ENCODE peak calls at places on chromosomes 16 and 17, in eight cellular contexts. L is caudate nucleus; J is uterus; E is smooth muscle cell of the brain vasculature; S is C1 segment of cervical spinal cord; I is stimulated activated CD8-positive, alpha-beta memory T cell treated with anti-CD3 and anti-CD28 coated beads, Interleukin-12 subunit alpha, Interleukin-12 subunit beta, amount 100 ng/mL, for 4 hours; Z is NCI-H1105; K is posterior cingulate gyrus. T is an unnamed sample.

GRCh38 chr17:41678907-41679739 is 9.6 kb upstream of the EIF1 start:
- DNase-seq in E (no peak), S (no peak), J (no peak), L (no peak), Z (no peak), I (no peak), K (no peak), T (no peak)

GRCh38 chr17:3972281-3972731 is 8.1 kb upstream of the ATP2A3 start:
- DNase-seq in J (no peak), Z (no peak), E (no peak), S (no peak), I (no peak), L (no peak), K (peak; percentile 50), T (no peak)

GRCh38 chr16:57893559-57894389 is 77.2 kb downstream of the CNGB1 start:
- DNase-seq in Z (no peak), J (no peak), E (no peak), I (no peak), S (no peak), L (no peak), K (no peak), T (no peak)

GRCh38 chr16:86396918-86397317 is 113.4 kb upstream of the FOXF1 start:
- DNase-seq in K (peak; percentile 66), J (peak; percentile 56), E (no peak), S (no peak), I (no peak), Z (no peak), L (no peak), T (no peak)

GRCh38 chr17:40468560-40468959 is 25.3 kb downstream of the IGFBP4 start:
- DNase-seq in Z (no peak), J (no peak), L (no peak), E (no peak), I (no peak), S (no peak), K (no peak), T (no peak)

GRCh38 chr16:89567656-89568594 is 7.4 kb downstream of the RPL13 start:
- DNase-seq in S (no peak), I (no peak), J (no peak), L (no peak), Z (no peak), K (peak; percentile 76), E (no peak), T (no peak)

GRCh38 chr16:80836846-80837245 is 32.4 kb upstream of the CDYL2 start:
- DNase-seq in S (no peak), J (no peak), Z (no peak), K (no peak), L (no peak), E (no peak), I (no peak), T (no peak)

GRCh38 chr17:78933025-78933958 is 8.1 kb upstream of the TIMP2 start:
- DNase-seq in L (no peak), I (peak; percentile 21), Z (no peak), E (peak; percentile 83), S (no peak), K (no peak), J (peak; percentile 56), T (no peak)

GRCh38 chr17:17922198-17922901 is 49.9 kb downstream of the TOM1L2 start:
- DNase-seq in K (no peak), L (no peak), E (no peak), J (peak; percentile 8), I (no peak), S (no peak), Z (no peak), T (no peak)

GRCh38 chr17:42288985-42289862 is 926 bp downstream of the STAT5A start:
- DNase-seq in J (peak; percentile 38), L (no peak), E (no peak), K (peak; percentile 81), Z (peak; percentile 28), I (peak; percentile 45), S (no peak), T (no peak)

GRCh38 chr17:5788266-5788900 is 204.1 kb upstream of the NLRP1 start:
- DNase-seq in Z (no peak), S (no peak), L (no peak), J (no peak), K (no peak), E (no peak), I (no peak), T (no peak)

GRCh38 chr16:31113420-31114124 is 3.9 kb upstream of the KAT8 start:
- DNase-seq in E (no peak), I (no peak), Z (no peak), J (no peak), K (no peak), S (no peak), L (no peak), T (no peak)

GRCh38 chr17:1865252-1866037 is 35.6 kb downstream of the RPA1 start:
- DNase-seq in K (no peak), L (no peak), I (no peak), Z (no peak), J (no peak), S (no peak), E (peak; percentile 9), T (no peak)

GRCh38 chr17:30222741-30223175 is 12.7 kb downstream of the SLC6A4 start:
- DNase-seq in E (no peak), Z (no peak), I (no peak), S (no peak), K (no peak), L (no peak), J (no peak), T (no peak)

GRCh38 chr16:521381-522210 is 5.9 kb upstream of the CAPN15 start:
- DNase-seq in J (no peak), L (no peak), Z (no peak), K (no peak), E (no peak), S (no peak), I (no peak), T (no peak)

GRCh38 chr16:49608095-49608494 is 234.5 kb downstream of the C16orf78 start:
- DNase-seq in L (no peak), E (no peak), Z (peak; percentile 12), S (no peak), J (no peak), I (no peak), K (no peak), T (no peak)

GRCh38 chr16:86909359-86910145 is 331.2 kb downstream of the FOXL1 start:
- DNase-seq in Z (no peak), J (no peak), E (no peak), K (no peak), L (no peak), I (no peak), S (no peak), T (no peak)

GRCh38 chr17:71176315-71176714 is 944.5 kb upstream of the SOX9 start:
- DNase-seq in K (no peak), Z (no peak), J (no peak), E (no peak), I (no peak), L (no peak), S (no peak), T (no peak)

GRCh38 chr16:72066747-72067146 is 3.7 kb downstream of the HPR start:
- DNase-seq in E (peak; percentile 12), K (no peak), J (no peak), Z (peak; percentile 2), I (no peak), S (peak; percentile 17), L (no peak), T (no peak)

GRCh38 chr16:65531475-65531874 is 409.6 kb upstream of the CDH11 start:
- DNase-seq in J (no peak), Z (no peak), I (no peak), S (no peak), L (no peak), E (no peak), K (no peak), T (no peak)

GRCh38 chr17:65902165-65902564 is 289.8 kb downstream of the CEP112 start:
- DNase-seq in E (no peak), S (no peak), J (no peak), L (no peak), K (no peak), I (no peak), Z (no peak), T (no peak)

GRCh38 chr16:35713762-35714650 is 2254.6 kb downstream of the TP53TG3F start:
- DNase-seq in S (no peak), Z (no peak), E (no peak), J (no peak), I (no peak), L (no peak), K (no peak), T (no peak)

GRCh38 chr17:83203073-83203471 is 123.7 kb downstream of the METRNL start:
- DNase-seq in E (peak; percentile 80), I (no peak), S (no peak), K (peak; percentile 75), J (peak; percentile 42), L (no peak), Z (no peak), T (no peak)

GRCh38 chr16:1183235-1183907 is 30.5 kb downstream of the CACNA1H start:
- DNase-seq in L (peak; percentile 36), K (peak; percentile 93), Z (no peak), I (no peak), E (peak; percentile 17), J (peak; percentile 83), S (no peak), T (no peak)

GRCh38 chr16:50251375-50252081 is 14.8 kb upstream of the ADCY7 start:
- DNase-seq in J (no peak), Z (no peak), L (no peak), S (no peak), E (no peak), K (no peak), I (no peak), T (peak; percentile 32)

GRCh38 chr17:40598928-40599627 is 33.8 kb upstream of the CCR7 start:
- DNase-seq in J (peak; percentile 32), S (no peak), L (no peak), Z (no peak), K (no peak), E (peak; percentile 21), I (no peak), T (no peak)

GRCh38 chr16:68359398-68360191 is 48.8 kb downstream of the PRMT7 start:
- DNase-seq in K (peak; percentile 65), L (no peak), J (no peak), E (no peak), S (no peak), Z (no peak), I (no peak), T (no peak)

GRCh38 chr17:17125136-17126084 is 80.7 kb downstream of the PLD6 start:
- DNase-seq in Z (no peak), I (no peak), E (no peak), K (peak; percentile 63), S (no peak), J (no peak), L (no peak), T (no peak)

GRCh38 chr16:10979717-10980601 is 35.6 kb downstream of the CLEC16A start:
- DNase-seq in J (peak; percentile 78), K (peak; percentile 86), S (peak; percentile 30), Z (no peak), L (peak; percentile 11), I (no peak), E (no peak), T (no peak)

GRCh38 chr17:44039829-44040635 is 25.3 kb upstream of the TMEM101 start:
- DNase-seq in J (no peak), Z (no peak), S (no peak), K (no peak), I (no peak), L (no peak), E (no peak), T (no peak)

GRCh38 chr16:10949424-10949970 is 5.1 kb downstream of the CLEC16A start:
- DNase-seq in S (peak; percentile 24), J (no peak), I (no peak), Z (no peak), K (no peak), L (no peak), E (no peak), T (no peak)

GRCh38 chr17:76207670-76208069 is 32.6 kb downstream of the RNF157 start:
- DNase-seq in L (no peak), K (no peak), J (no peak), E (no peak), S (no peak), I (no peak), Z (no peak), T (no peak)

GRCh38 chr17:46722662-46723285 is 95.7 kb downstream of the WNT3 start:
- DNase-seq in Z (no peak), J (no peak), K (no peak), S (no peak), E (no peak), L (no peak), I (no peak), T (no peak)

GRCh38 chr17:42159796-42160551 is 5.2 kb upstream of the RAB5C start:
- DNase-seq in E (no peak), J (no peak), S (no peak), I (no peak), L (no peak), K (no peak), Z (no peak), T (no peak)

T was measured in mesothelial cell of epicardium.